ENCODE peak calls at places on chromosomes 1 and 21, in five cellular contexts. One of them, this sample, is unnamed.
A peak's percentile ranks its signal among the peaks of the same experiment; 100 is the strongest.

GRCh38 chr1:151255381-151255780 is 847 bp downstream of the PSMD4 start:
- DNase-seq in GM12865: peak; percentile 24
- DNase-seq in AG09309: no peak
- DNase-seq in left lung: no peak
- DNase-seq in heart right ventricle: no peak
- DNase-seq in this sample: no peak

GRCh38 chr1:3346478-3346877 is 108.0 kb upstream of the ARHGEF16 start:
- DNase-seq in GM12865: no peak
- DNase-seq in AG09309: no peak
- DNase-seq in left lung: no peak
- DNase-seq in heart right ventricle: no peak
- DNase-seq in this sample: no peak

GRCh38 chr1:26016258-26016943 is 5.2 kb upstream of the EXTL1 start:
- DNase-seq in GM12865: no peak
- DNase-seq in AG09309: no peak
- DNase-seq in left lung: no peak
- DNase-seq in heart right ventricle: no peak
- DNase-seq in this sample: no peak

GRCh38 chr1:9539829-9540550 is 725 bp downstream of the SLC25A33 start:
- DNase-seq in GM12865: peak; percentile 66
- DNase-seq in AG09309: no peak
- DNase-seq in left lung: peak; percentile 53
- DNase-seq in heart right ventricle: peak; percentile 58
- DNase-seq in this sample: peak; percentile 46

GRCh38 chr1:199727682-199728081 is 299.8 kb upstream of the NR5A2 start:
- DNase-seq in GM12865: no peak
- DNase-seq in AG09309: no peak
- DNase-seq in left lung: no peak
- DNase-seq in heart right ventricle: no peak
- DNase-seq in this sample: no peak

GRCh38 chr1:53622531-53622930 is 116.4 kb downstream of the GLIS1 start:
- DNase-seq in GM12865: no peak
- DNase-seq in AG09309: no peak
- DNase-seq in left lung: no peak
- DNase-seq in heart right ventricle: no peak
- DNase-seq in this sample: no peak

GRCh38 chr1:225348400-225348799 is 79.4 kb downstream of the LBR start:
- DNase-seq in GM12865: no peak
- DNase-seq in AG09309: no peak
- DNase-seq in left lung: no peak
- DNase-seq in heart right ventricle: no peak
- DNase-seq in this sample: no peak

GRCh38 chr1:231691618-231692259 is 65.1 kb downstream of the DISC1 start:
- DNase-seq in GM12865: peak; percentile 37
- DNase-seq in AG09309: no peak
- DNase-seq in left lung: no peak
- DNase-seq in heart right ventricle: peak; percentile 51
- DNase-seq in this sample: peak; percentile 43

GRCh38 chr21:36035381-36035791 is 24.9 kb downstream of the SETD4 start:
- DNase-seq in GM12865: no peak
- DNase-seq in AG09309: no peak
- DNase-seq in left lung: no peak
- DNase-seq in heart right ventricle: no peak
- DNase-seq in this sample: no peak

GRCh38 chr1:183604048-183604808 is 14.0 kb upstream of the NCF2 start:
- DNase-seq in GM12865: peak; percentile 95
- DNase-seq in AG09309: peak; percentile 73
- DNase-seq in left lung: peak; percentile 80
- DNase-seq in heart right ventricle: no peak
- DNase-seq in this sample: peak; percentile 86

GRCh38 chr1:197924516-197925123 is 7.4 kb downstream of the LHX9 start:
- DNase-seq in GM12865: peak; percentile 56
- DNase-seq in AG09309: peak; percentile 21
- DNase-seq in left lung: no peak
- DNase-seq in heart right ventricle: no peak
- DNase-seq in this sample: peak; percentile 63

GRCh38 chr1:231959225-231959884 is 332.8 kb downstream of the DISC1 start:
- DNase-seq in GM12865: no peak
- DNase-seq in AG09309: peak; percentile 60
- DNase-seq in left lung: no peak
- DNase-seq in heart right ventricle: no peak
- DNase-seq in this sample: peak; percentile 82

GRCh38 chr1:63787875-63788274 is 14.1 kb downstream of the ROR1 start:
- DNase-seq in GM12865: no peak
- DNase-seq in AG09309: no peak
- DNase-seq in left lung: peak; percentile 48
- DNase-seq in heart right ventricle: no peak
- DNase-seq in this sample: no peak

GRCh38 chr1:163162281-163162937 is 40.3 kb downstream of the RGS5 start:
- DNase-seq in GM12865: no peak
- DNase-seq in AG09309: peak; percentile 58
- DNase-seq in left lung: no peak
- DNase-seq in heart right ventricle: no peak
- DNase-seq in this sample: peak; percentile 79

GRCh38 chr1:44806025-44806703 is 987 bp downstream of the DYNLT4 start:
- DNase-seq in GM12865: no peak
- DNase-seq in AG09309: no peak
- DNase-seq in left lung: peak; percentile 34
- DNase-seq in heart right ventricle: no peak
- DNase-seq in this sample: no peak

GRCh38 chr1:223720987-223721591 is 8.8 kb downstream of the CAPN2 start:
- DNase-seq in GM12865: no peak
- DNase-seq in AG09309: peak; percentile 82
- DNase-seq in left lung: peak; percentile 70
- DNase-seq in heart right ventricle: no peak
- DNase-seq in this sample: peak; percentile 92

GRCh38 chr1:62178372-62178771 is 16.3 kb upstream of the L1TD1 start:
- DNase-seq in GM12865: no peak
- DNase-seq in AG09309: no peak
- DNase-seq in left lung: no peak
- DNase-seq in heart right ventricle: no peak
- DNase-seq in this sample: no peak

GRCh38 chr1:54347955-54348699 is 58.1 kb downstream of the SSBP3 start:
- DNase-seq in GM12865: no peak
- DNase-seq in AG09309: no peak
- DNase-seq in left lung: peak; percentile 58
- DNase-seq in heart right ventricle: no peak
- DNase-seq in this sample: no peak

GRCh38 chr1:66439028-66439427 is 94.9 kb upstream of the SGIP1 start:
- DNase-seq in GM12865: peak; percentile 60
- DNase-seq in AG09309: no peak
- DNase-seq in left lung: no peak
- DNase-seq in heart right ventricle: no peak
- DNase-seq in this sample: peak; percentile 64

GRCh38 chr1:196538473-196538872 is 69.8 kb downstream of the KCNT2 start:
- DNase-seq in GM12865: no peak
- DNase-seq in AG09309: no peak
- DNase-seq in left lung: no peak
- DNase-seq in heart right ventricle: no peak
- DNase-seq in this sample: no peak

GRCh38 chr1:236907205-236907604 is 97.0 kb downstream of the MT1HL1 start:
- DNase-seq in GM12865: no peak
- DNase-seq in AG09309: no peak
- DNase-seq in left lung: no peak
- DNase-seq in heart right ventricle: no peak
- DNase-seq in this sample: no peak
- TF ChIP-seq CTCF in GM12865: no peak
- TF ChIP-seq CTCF in AG09309: no peak
- TF ChIP-seq CTCF in left lung: no peak
- TF ChIP-seq CTCF in heart right ventricle: no peak
- TF ChIP-seq CTCF in this sample: no peak

GRCh38 chr1:21573971-21574458 is 64.8 kb downstream of the ALPL start:
- DNase-seq in GM12865: peak; percentile 53
- DNase-seq in AG09309: no peak
- DNase-seq in left lung: peak; percentile 72
- DNase-seq in heart right ventricle: peak; percentile 84
- DNase-seq in this sample: peak; percentile 61
- TF ChIP-seq CTCF in GM12865: peak; percentile 32
- TF ChIP-seq CTCF in AG09309: peak; percentile 77
- TF ChIP-seq CTCF in left lung: no peak
- TF ChIP-seq CTCF in heart right ventricle: peak; percentile 82
- TF ChIP-seq CTCF in this sample: peak; percentile 65

GRCh38 chr1:100423832-100424337 is 71.6 kb downstream of the CDC14A start:
- DNase-seq in GM12865: peak; percentile 47
- DNase-seq in AG09309: no peak
- DNase-seq in left lung: no peak
- DNase-seq in heart right ventricle: no peak
- DNase-seq in this sample: no peak
- TF ChIP-seq CTCF in GM12865: no peak
- TF ChIP-seq CTCF in AG09309: no peak
- TF ChIP-seq CTCF in left lung: no peak
- TF ChIP-seq CTCF in heart right ventricle: no peak
- TF ChIP-seq CTCF in this sample: no peak

GRCh38 chr1:209029737-209030136 is 553.8 kb upstream of the CAMK1G start:
- DNase-seq in GM12865: no peak
- DNase-seq in AG09309: no peak
- DNase-seq in left lung: no peak
- DNase-seq in heart right ventricle: no peak
- DNase-seq in this sample: no peak
- TF ChIP-seq CTCF in GM12865: no peak
- TF ChIP-seq CTCF in AG09309: peak; percentile 40
- TF ChIP-seq CTCF in left lung: no peak
- TF ChIP-seq CTCF in heart right ventricle: no peak
- TF ChIP-seq CTCF in this sample: peak; percentile 29

DNA sequence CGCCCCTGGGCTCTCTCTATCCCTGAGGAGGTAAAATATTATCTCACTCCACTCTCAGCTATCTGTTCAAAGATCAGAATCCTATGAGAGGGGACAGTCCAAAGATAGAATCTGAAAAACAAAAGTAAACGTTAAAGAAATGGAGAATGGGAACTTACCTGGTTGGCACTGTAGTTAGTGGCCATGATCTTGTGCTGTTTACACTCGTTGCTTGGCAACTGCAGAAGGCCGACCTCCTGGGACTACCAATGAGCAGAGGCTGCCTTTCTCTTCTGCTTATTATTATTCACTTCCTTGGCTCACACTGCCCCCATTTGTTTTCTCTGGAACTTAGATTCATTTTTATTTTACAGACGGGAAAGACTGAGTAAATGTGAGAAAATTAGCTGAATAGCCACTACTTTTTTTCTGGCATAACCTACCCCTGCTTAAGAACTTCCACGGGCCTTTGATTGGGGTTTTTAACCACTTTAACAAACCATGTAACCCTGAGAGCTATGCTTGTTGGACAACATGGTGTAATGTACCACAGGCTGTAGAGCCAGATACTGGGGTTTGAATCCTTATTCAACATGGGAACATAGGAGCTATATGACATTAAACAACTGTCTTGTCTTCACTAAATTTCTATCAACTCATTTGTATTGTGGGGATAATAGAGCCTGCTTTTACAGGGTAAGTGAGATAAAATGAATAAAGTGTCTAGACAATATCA is at the start of gene CFAP126:
- DNase-seq in GM12865: peak; percentile 81
- DNase-seq in AG09309: peak; percentile 35
- DNase-seq in left lung: peak; percentile 70
- DNase-seq in heart right ventricle: peak; percentile 35
- DNase-seq in this sample: peak; percentile 62
- TF ChIP-seq CTCF in GM12865: no peak
- TF ChIP-seq CTCF in AG09309: peak; percentile 7
- TF ChIP-seq CTCF in left lung: no peak
- TF ChIP-seq CTCF in heart right ventricle: peak; percentile 43
- TF ChIP-seq CTCF in this sample: no peak

GRCh38 chr1:107897428-107898339 is 67.3 kb downstream of the VAV3 start:
- DNase-seq in GM12865: peak; percentile 29
- DNase-seq in AG09309: no peak
- DNase-seq in left lung: no peak
- DNase-seq in heart right ventricle: no peak
- DNase-seq in this sample: no peak
- TF ChIP-seq CTCF in GM12865: no peak
- TF ChIP-seq CTCF in AG09309: no peak
- TF ChIP-seq CTCF in left lung: no peak
- TF ChIP-seq CTCF in heart right ventricle: no peak
- TF ChIP-seq CTCF in this sample: no peak